ENCODE peak calls at places on chromosome 20, in five cellular contexts. One of them, this sample, is unnamed.

GRCh38 chr20:6178537-6178936 is 55.7 kb upstream of the FERMT1 start:
- DNase-seq in prostate gland: no peak
- DNase-seq in transverse colon: no peak
- DNase-seq in sigmoid colon: no peak
- DNase-seq in endothelial cell of umbilical vein: peak; percentile 67
- DNase-seq in this sample: no peak

GRCh38 chr20:14996883-14997672 is 659.7 kb upstream of the FLRT3 start:
- DNase-seq in prostate gland: no peak
- DNase-seq in transverse colon: no peak
- DNase-seq in sigmoid colon: no peak
- DNase-seq in endothelial cell of umbilical vein: no peak
- DNase-seq in this sample: no peak

GRCh38 chr20:45138451-45139300 is 14.4 kb upstream of the WFDC12 start:
- DNase-seq in prostate gland: no peak
- DNase-seq in transverse colon: peak; percentile 88
- DNase-seq in sigmoid colon: no peak
- DNase-seq in endothelial cell of umbilical vein: peak; percentile 4
- DNase-seq in this sample: peak; percentile 91

GRCh38 chr20:5353624-5354496 is 37.1 kb upstream of the PROKR2 start:
- DNase-seq in prostate gland: no peak
- DNase-seq in transverse colon: no peak
- DNase-seq in sigmoid colon: no peak
- DNase-seq in endothelial cell of umbilical vein: peak; percentile 88
- DNase-seq in this sample: no peak

GRCh38 chr20:11569163-11569562 is 348.5 kb upstream of the BTBD3 start:
- DNase-seq in prostate gland: no peak
- DNase-seq in transverse colon: no peak
- DNase-seq in sigmoid colon: no peak
- DNase-seq in endothelial cell of umbilical vein: no peak
- DNase-seq in this sample: no peak

GRCh38 chr20:61724376-61724775 is 341.3 kb downstream of the TAF4 start:
- DNase-seq in prostate gland: no peak
- DNase-seq in transverse colon: no peak
- DNase-seq in sigmoid colon: no peak
- DNase-seq in endothelial cell of umbilical vein: no peak
- DNase-seq in this sample: no peak

GRCh38 chr20:58150772-58151171 is 77.7 kb downstream of the ANKRD60 start:
- DNase-seq in prostate gland: peak; percentile 65
- DNase-seq in transverse colon: peak; percentile 63
- DNase-seq in sigmoid colon: no peak
- DNase-seq in endothelial cell of umbilical vein: no peak
- DNase-seq in this sample: no peak

GRCh38 chr20:25207960-25208534 is 12.5 kb downstream of the ENTPD6 start:
- DNase-seq in prostate gland: no peak
- DNase-seq in transverse colon: no peak
- DNase-seq in sigmoid colon: no peak
- DNase-seq in endothelial cell of umbilical vein: no peak
- DNase-seq in this sample: no peak

GRCh38 chr20:21862958-21863357 is 157.5 kb downstream of the PAX1 start:
- DNase-seq in prostate gland: no peak
- DNase-seq in transverse colon: no peak
- DNase-seq in sigmoid colon: no peak
- DNase-seq in endothelial cell of umbilical vein: no peak
- DNase-seq in this sample: no peak

GRCh38 chr20:19726126-19726525 is 31.9 kb upstream of the RIN2 start:
- DNase-seq in prostate gland: no peak
- DNase-seq in transverse colon: no peak
- DNase-seq in sigmoid colon: no peak
- DNase-seq in endothelial cell of umbilical vein: peak; percentile 13
- DNase-seq in this sample: no peak

GRCh38 chr20:3727333-3728035 is 5.0 kb upstream of the HSPA12B start:
- DNase-seq in prostate gland: no peak
- DNase-seq in transverse colon: no peak
- DNase-seq in sigmoid colon: peak; percentile 84
- DNase-seq in endothelial cell of umbilical vein: no peak
- DNase-seq in this sample: peak; percentile 23

GRCh38 chr20:23519556-23519955 is 28.6 kb downstream of the CST8 start:
- DNase-seq in prostate gland: no peak
- DNase-seq in transverse colon: no peak
- DNase-seq in sigmoid colon: no peak
- DNase-seq in endothelial cell of umbilical vein: no peak
- DNase-seq in this sample: no peak

GRCh38 chr20:49210101-49210749 is 9.0 kb upstream of the DDX27 start:
- DNase-seq in prostate gland: no peak
- DNase-seq in transverse colon: no peak
- DNase-seq in sigmoid colon: no peak
- DNase-seq in endothelial cell of umbilical vein: no peak
- DNase-seq in this sample: no peak

GRCh38 chr20:20083796-20084195 is 31.5 kb downstream of the CFAP61 start:
- DNase-seq in prostate gland: no peak
- DNase-seq in transverse colon: no peak
- DNase-seq in sigmoid colon: no peak
- DNase-seq in endothelial cell of umbilical vein: peak; percentile 33
- DNase-seq in this sample: no peak

GRCh38 chr20:11906626-11907480 is 10.8 kb upstream of the BTBD3 start:
- DNase-seq in prostate gland: no peak
- DNase-seq in transverse colon: no peak
- DNase-seq in sigmoid colon: no peak
- DNase-seq in endothelial cell of umbilical vein: no peak
- DNase-seq in this sample: no peak

GRCh38 chr20:6651016-6651415 is 116.5 kb upstream of the BMP2 start:
- DNase-seq in prostate gland: no peak
- DNase-seq in transverse colon: peak; percentile 28
- DNase-seq in sigmoid colon: peak; percentile 92
- DNase-seq in endothelial cell of umbilical vein: no peak
- DNase-seq in this sample: no peak

GRCh38 chr20:51378171-51378928 is 164.2 kb downstream of the NFATC2 start:
- DNase-seq in prostate gland: no peak
- DNase-seq in transverse colon: no peak
- DNase-seq in sigmoid colon: peak; percentile 45
- DNase-seq in endothelial cell of umbilical vein: no peak
- DNase-seq in this sample: peak; percentile 67

GRCh38 chr20:1841554-1842140 is 53.6 kb upstream of the SIRPA start:
- DNase-seq in prostate gland: peak; percentile 37
- DNase-seq in transverse colon: peak; percentile 35
- DNase-seq in sigmoid colon: peak; percentile 93
- DNase-seq in endothelial cell of umbilical vein: no peak
- DNase-seq in this sample: no peak

GRCh38 chr20:50292324-50293243 is 102.0 kb downstream of the CEBPB start:
- DNase-seq in prostate gland: peak; percentile 78
- DNase-seq in transverse colon: peak; percentile 83
- DNase-seq in sigmoid colon: peak; percentile 98
- DNase-seq in endothelial cell of umbilical vein: peak; percentile 80
- DNase-seq in this sample: peak; percentile 93

GRCh38 chr20:2756056-2756611 is 44.3 kb downstream of the CPXM1 start:
- DNase-seq in prostate gland: no peak
- DNase-seq in transverse colon: no peak
- DNase-seq in sigmoid colon: peak; percentile 52
- DNase-seq in endothelial cell of umbilical vein: peak; percentile 43
- DNase-seq in this sample: peak; percentile 41

GRCh38 chr20:22795897-22796296 is 211.5 kb upstream of the FOXA2 start:
- DNase-seq in prostate gland: no peak
- DNase-seq in transverse colon: peak; percentile 33
- DNase-seq in sigmoid colon: peak; percentile 89
- DNase-seq in endothelial cell of umbilical vein: peak; percentile 98
- DNase-seq in this sample: no peak

GRCh38 chr20:21499641-21500040 is 14.2 kb downstream of the NKX2-2 start:
- DNase-seq in prostate gland: no peak
- DNase-seq in transverse colon: no peak
- DNase-seq in sigmoid colon: no peak
- DNase-seq in endothelial cell of umbilical vein: no peak
- DNase-seq in this sample: no peak

GRCh38 chr20:38001173-38001875 is 31.9 kb downstream of the TTI1 start:
- DNase-seq in prostate gland: no peak
- DNase-seq in transverse colon: no peak
- DNase-seq in sigmoid colon: no peak
- DNase-seq in endothelial cell of umbilical vein: peak; percentile 76
- DNase-seq in this sample: no peak

GRCh38 chr20:23132293-23132929 is 46.3 kb upstream of the CD93 start:
- DNase-seq in prostate gland: no peak
- DNase-seq in transverse colon: no peak
- DNase-seq in sigmoid colon: peak; percentile 44
- DNase-seq in endothelial cell of umbilical vein: peak; percentile 37
- DNase-seq in this sample: no peak

GRCh38 chr20:52493177-52493711 is 301.7 kb upstream of the ZFP64 start:
- DNase-seq in prostate gland: peak; percentile 7
- DNase-seq in transverse colon: no peak
- DNase-seq in sigmoid colon: no peak
- DNase-seq in endothelial cell of umbilical vein: peak; percentile 94
- DNase-seq in this sample: no peak

GRCh38 chr20:49460916-49461315 is 21.6 kb downstream of the KCNB1 start:
- DNase-seq in prostate gland: no peak
- DNase-seq in transverse colon: no peak
- DNase-seq in sigmoid colon: no peak
- DNase-seq in endothelial cell of umbilical vein: no peak
- DNase-seq in this sample: no peak

DNA sequence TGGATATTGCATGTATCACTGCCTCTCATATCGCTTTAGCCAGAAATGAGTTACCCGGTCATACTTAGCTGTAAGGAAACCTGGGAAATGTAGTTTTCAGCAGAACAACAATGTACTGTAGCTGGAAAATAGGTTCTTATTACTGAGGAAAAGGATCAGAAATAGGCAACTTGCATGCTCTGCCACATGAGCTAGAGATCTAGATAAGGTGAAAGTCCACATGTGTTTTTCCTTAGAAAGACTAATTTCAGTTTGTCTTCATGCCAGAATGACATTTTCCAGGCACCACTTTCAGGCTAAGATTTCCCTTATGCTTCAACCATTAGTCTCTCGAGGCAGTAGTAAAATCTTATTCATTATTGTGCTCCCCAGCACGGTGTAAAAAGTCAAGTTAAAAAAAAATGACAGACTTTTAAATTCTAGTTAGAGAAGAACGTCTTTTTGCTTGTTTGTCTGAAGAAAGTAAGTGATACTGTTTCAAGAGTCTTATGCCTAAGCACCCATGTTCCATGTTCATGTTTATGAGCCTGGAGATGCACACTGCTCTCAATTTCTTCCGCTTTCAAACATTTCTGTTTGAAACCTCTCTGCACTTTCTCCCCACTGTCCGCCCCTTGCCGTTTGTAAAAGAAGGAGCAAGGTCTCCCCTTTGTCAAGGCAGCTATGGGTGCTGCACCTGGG is 67.6 kb downstream of the ZNF831 start:
- DNase-seq in prostate gland: no peak
- DNase-seq in transverse colon: no peak
- DNase-seq in sigmoid colon: no peak
- DNase-seq in endothelial cell of umbilical vein: no peak
- DNase-seq in this sample: no peak
- TF ChIP-seq POLR2AphosphoS5 in prostate gland: no peak
- TF ChIP-seq POLR2AphosphoS5 in transverse colon: no peak
- TF ChIP-seq POLR2AphosphoS5 in sigmoid colon: no peak
- TF ChIP-seq POLR2AphosphoS5 in endothelial cell of umbilical vein: no peak
- TF ChIP-seq POLR2AphosphoS5 in this sample: no peak

GRCh38 chr20:36793294-36794115 is 19.9 kb upstream of the DSN1 start:
- DNase-seq in prostate gland: no peak
- DNase-seq in transverse colon: no peak
- DNase-seq in sigmoid colon: no peak
- DNase-seq in endothelial cell of umbilical vein: no peak
- DNase-seq in this sample: no peak
- H3K36me3 ChIP-seq in prostate gland: peaks cover 21% of the 10 kb centered on the region
- H3K36me3 ChIP-seq in transverse colon: no peaks in the 10 kb centered on the region
- H3K36me3 ChIP-seq in sigmoid colon: peaks cover 52% of the 10 kb centered on the region
- H3K36me3 ChIP-seq in endothelial cell of umbilical vein: peaks cover 40% of the 10 kb centered on the region
- H3K36me3 ChIP-seq in this sample: peaks cover 74% of the 10 kb centered on the region

GRCh38 chr20:63652192-63652980 is 838 bp downstream of the STMN3 start:
- DNase-seq in prostate gland: no peak
- DNase-seq in transverse colon: no peak
- DNase-seq in sigmoid colon: no peak
- DNase-seq in endothelial cell of umbilical vein: no peak
- DNase-seq in this sample: peak; percentile 84
- H3K4me3 ChIP-seq in prostate gland: peak overlapping the region; percentile 45
- H3K4me3 ChIP-seq in transverse colon: peak overlapping the region; percentile 52
- H3K4me3 ChIP-seq in sigmoid colon: peak overlapping the region; percentile 58
- H3K4me3 ChIP-seq in endothelial cell of umbilical vein: peak overlapping the region; percentile 43
- H3K4me3 ChIP-seq in this sample: peak overlapping the region; percentile 78

GRCh38 chr20:381581-382290 is 1.2 kb downstream of the TRIB3 start:
- DNase-seq in prostate gland: peak; percentile 85
- DNase-seq in transverse colon: peak; percentile 87
- DNase-seq in sigmoid colon: peak; percentile 83
- DNase-seq in endothelial cell of umbilical vein: peak; percentile 48
- DNase-seq in this sample: peak; percentile 96
- TF ChIP-seq POLR2AphosphoS5 in prostate gland: peak; percentile 31
- TF ChIP-seq POLR2AphosphoS5 in transverse colon: peak; percentile 56
- TF ChIP-seq POLR2AphosphoS5 in sigmoid colon: no peak
- TF ChIP-seq POLR2AphosphoS5 in endothelial cell of umbilical vein: no peak
- TF ChIP-seq POLR2AphosphoS5 in this sample: peak; percentile 50